ENCODE peak calls at places on chromosomes 7 and 10, in seven cellular contexts. E, I, L, S, Z, H and X are unnamed samples.
A peak's percentile ranks its signal among the peaks of the same experiment; 100 is the strongest.

GRCh38 chr7:64307254-64308018 is 6.3 kb upstream of the ZNF736 start:
- DNase-seq in E (peak; percentile 96), I (peak; percentile 96), L (peak; percentile 99), S (no peak), Z (peak; percentile 90), H (peak; percentile 97), X (peak; percentile 79)

GRCh38 chr10:58625070-58625469 is 112.4 kb downstream of the BICC1 start:
- DNase-seq in E (no peak), I (no peak), L (no peak), S (peak; percentile 6), Z (no peak), H (no peak), X (no peak)

GRCh38 chr7:118573065-118573464 is 348.6 kb downstream of the ANKRD7 start:
- DNase-seq in E (no peak), I (no peak), L (no peak), S (no peak), Z (no peak), H (no peak), X (no peak)

GRCh38 chr7:5643280-5643679 is 138.2 kb downstream of the RNF216 start:
- DNase-seq in E (peak; percentile 47), I (no peak), L (peak; percentile 88), S (no peak), Z (peak; percentile 70), H (no peak), X (no peak)

GRCh38 chr7:27204851-27205322 is 5.0 kb upstream of the HOXA13 start:
- DNase-seq in E (no peak), I (no peak), L (peak; percentile 77), S (no peak), Z (peak; percentile 46), H (no peak), X (no peak)

GRCh38 chr7:157339777-157340677 is 3.2 kb downstream of the DNAJB6 start:
- DNase-seq in E (peak; percentile 70), I (peak; percentile 77), L (no peak), S (peak; percentile 60), Z (peak; percentile 78), H (no peak), X (peak; percentile 71)

GRCh38 chr10:10699427-10699826 is 318.2 kb upstream of the CELF2 start:
- DNase-seq in E (no peak), I (no peak), L (no peak), S (no peak), Z (no peak), H (no peak), X (no peak)

GRCh38 chr7:6271694-6272371 is 591 bp downstream of the CYTH3 start:
- DNase-seq in E (peak; percentile 28), I (peak; percentile 72), L (peak; percentile 88), S (no peak), Z (no peak), H (no peak), X (peak; percentile 36)

GRCh38 chr10:97596101-97597055 is 6.9 kb downstream of the C10orf62 start:
- DNase-seq in E (no peak), I (peak; percentile 89), L (no peak), S (peak; percentile 64), Z (no peak), H (no peak), X (no peak)

GRCh38 chr7:151631149-151631967 is 111.7 kb upstream of the RHEB start:
- DNase-seq in E (no peak), I (peak; percentile 73), L (no peak), S (no peak), Z (peak; percentile 72), H (no peak), X (peak; percentile 38)

GRCh38 chr10:23343591-23344225 is 889 bp downstream of the C10orf67 start:
- DNase-seq in E (peak; percentile 43), I (peak; percentile 75), L (peak; percentile 82), S (no peak), Z (peak; percentile 90), H (peak; percentile 88), X (no peak)

GRCh38 chr7:20541615-20542349 is 73.7 kb upstream of the ABCB5 start:
- DNase-seq in E (no peak), I (no peak), L (no peak), S (no peak), Z (no peak), H (no peak), X (no peak)

GRCh38 chr7:101170617-101171441 is 5.5 kb upstream of the VGF start:
- DNase-seq in E (no peak), I (no peak), L (no peak), S (no peak), Z (no peak), H (no peak), X (peak; percentile 52)

GRCh38 chr10:75013007-75013406 is 98.4 kb upstream of the SAMD8 start:
- DNase-seq in E (no peak), I (no peak), L (no peak), S (no peak), Z (no peak), H (no peak), X (no peak)

GRCh38 chr10:75012471-75012870 is 99.0 kb upstream of the SAMD8 start:
- DNase-seq in E (no peak), I (no peak), L (no peak), S (no peak), Z (no peak), H (no peak), X (no peak)

GRCh38 chr10:75009426-75009825 is 102.0 kb upstream of the SAMD8 start:
- DNase-seq in E (no peak), I (no peak), L (no peak), S (no peak), Z (no peak), H (no peak), X (no peak)

GRCh38 chr10:75008952-75009351 is 102.5 kb upstream of the SAMD8 start:
- DNase-seq in E (no peak), I (no peak), L (no peak), S (no peak), Z (no peak), H (no peak), X (no peak)

DNA sequence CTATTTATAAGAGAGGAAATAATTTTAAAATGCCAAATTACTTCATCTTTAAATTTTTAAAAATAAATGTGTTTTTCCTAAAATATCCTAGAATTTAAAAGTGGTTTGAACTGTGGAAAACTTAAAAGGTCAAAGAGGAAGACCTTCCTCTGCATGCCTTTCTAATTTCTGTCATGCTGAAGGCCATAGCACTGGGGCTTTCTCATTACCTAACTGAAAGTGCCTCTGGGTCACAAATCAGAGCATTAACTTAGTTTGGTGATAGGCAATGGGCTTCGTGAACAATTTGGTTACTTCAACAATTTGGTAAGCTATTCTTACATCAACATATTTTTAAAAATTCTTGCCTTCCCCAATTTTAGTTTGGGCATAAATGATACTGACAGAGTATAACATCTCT is 100.2 kb upstream of the SAMD8 start:
- DNase-seq in E (no peak), I (no peak), L (no peak), S (no peak), Z (no peak), H (no peak), X (no peak)
- TF ChIP-seq POLR2AphosphoS5 in E (no peak), I (no peak), L (no peak), S (no peak), Z (no peak), H (no peak), X (no peak)

DNA sequence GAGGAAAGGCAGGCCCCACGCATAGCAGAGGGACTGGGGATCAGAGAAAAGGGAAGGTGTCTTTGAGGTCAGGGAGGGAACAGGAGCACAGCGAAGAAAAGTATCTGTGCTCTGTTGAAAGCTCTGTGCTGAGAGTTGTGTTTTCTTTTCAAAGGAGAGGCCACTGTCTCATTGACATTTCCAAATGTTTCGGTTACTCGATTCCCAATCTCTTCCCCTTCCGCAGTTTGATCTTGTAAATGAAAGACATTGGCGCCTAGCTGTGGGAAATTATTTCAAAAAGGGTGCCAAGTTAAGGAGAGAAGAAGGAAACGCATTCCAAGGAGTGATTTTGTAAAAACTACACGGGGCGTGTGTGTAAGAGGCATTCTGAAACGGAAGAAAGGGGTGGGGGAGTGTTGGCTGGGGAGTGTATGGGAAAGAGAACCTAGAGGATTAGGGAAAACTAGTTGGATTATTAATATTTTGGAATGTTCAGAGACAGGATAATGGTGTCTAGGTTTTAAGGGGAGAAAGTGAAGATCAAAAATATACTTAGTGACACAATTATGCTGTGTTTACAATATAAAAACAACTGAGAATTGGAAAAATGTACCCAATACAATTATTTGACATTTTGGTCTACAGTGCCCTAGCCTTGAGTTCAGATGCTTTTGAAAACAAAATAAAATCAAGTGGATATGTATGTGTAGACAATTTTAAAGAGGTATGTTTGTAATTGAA is 727 bp downstream of the KLHDC10 start:
- DNase-seq in E (no peak), I (no peak), L (no peak), S (no peak), Z (peak; percentile 27), H (no peak), X (peak; percentile 59)
- H3K27ac ChIP-seq in E (peak overlapping the region; percentile 94), I (peak overlapping the region; percentile 89), L (peak overlapping the region; percentile 91), S (peak overlapping the region; percentile 57), Z (peak overlapping the region; percentile 76), H (peak overlapping the region; percentile 91), X (peak overlapping the region; percentile 80)

GRCh38 chr10:48694371-48695030 is 9.8 kb downstream of the WDFY4 start:
- DNase-seq in E (no peak), I (no peak), L (no peak), S (no peak), Z (no peak), H (peak; percentile 81), X (no peak)

GRCh38 chr10:48697821-48698764 is 13.4 kb downstream of the WDFY4 start:
- DNase-seq in E (no peak), I (no peak), L (no peak), S (no peak), Z (no peak), H (peak; percentile 68), X (no peak)

GRCh38 chr10:48696535-48696873 is 11.8 kb downstream of the WDFY4 start:
- DNase-seq in E (no peak), I (no peak), L (no peak), S (no peak), Z (no peak), H (peak; percentile 70), X (no peak)

GRCh38 chr10:48697091-48697490 is 12.4 kb downstream of the WDFY4 start:
- DNase-seq in E (no peak), I (no peak), L (no peak), S (no peak), Z (no peak), H (peak; percentile 88), X (no peak)

DNA sequence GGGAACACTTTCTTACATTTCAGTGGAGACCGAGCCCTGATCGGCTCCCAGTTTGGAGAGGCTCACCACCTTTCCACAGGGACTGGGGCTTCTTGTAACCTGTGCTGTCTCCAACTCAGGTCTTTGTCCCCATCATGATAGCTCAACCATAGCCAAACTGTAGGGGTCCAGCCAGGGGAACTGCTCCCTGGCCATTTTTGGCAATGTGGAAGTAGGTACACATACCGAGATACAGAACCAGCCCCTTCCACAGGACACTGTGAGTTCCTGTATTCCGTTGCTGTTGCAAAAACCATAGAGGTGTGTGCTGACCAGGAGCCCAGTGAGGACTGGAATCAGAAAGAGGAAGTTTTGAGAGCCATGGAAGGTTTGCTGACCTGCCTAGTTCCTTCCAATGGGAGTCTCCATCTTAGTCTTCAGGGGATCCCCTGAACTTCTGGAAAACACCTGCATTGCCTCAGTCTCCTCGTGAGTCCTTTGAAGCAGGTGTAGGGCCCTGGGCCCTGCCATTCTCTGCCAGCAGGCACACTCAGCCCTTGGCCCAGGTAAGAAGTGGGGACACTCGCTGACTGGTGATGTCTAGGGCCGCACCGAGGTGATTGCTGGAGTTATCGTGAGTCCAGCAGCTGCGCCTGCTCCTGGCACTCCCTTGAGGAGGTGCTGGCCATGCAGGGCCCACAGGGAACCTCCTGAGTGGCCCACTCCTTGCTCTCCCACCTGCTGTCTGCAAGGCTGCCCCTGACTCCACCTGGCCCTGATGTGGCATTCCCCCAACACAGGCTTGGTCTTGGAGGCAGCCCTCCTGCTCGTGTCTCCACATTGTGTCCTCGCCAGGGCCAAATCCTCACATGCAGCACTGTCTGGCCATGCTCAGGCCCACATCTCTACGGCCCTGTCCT is 11.2 kb downstream of the WDFY4 start:
- DNase-seq in E (no peak), I (no peak), L (no peak), S (no peak), Z (no peak), H (peak; percentile 86), X (no peak)
- TF ChIP-seq POLR2AphosphoS5 in E (no peak), I (no peak), L (no peak), S (no peak), Z (no peak), H (no peak), X (no peak)

GRCh38 chr7:95104739-95105138 is 197.3 kb downstream of the PPP1R9A start:
- DNase-seq in E (no peak), I (no peak), L (no peak), S (peak; percentile 34), Z (no peak), H (no peak), X (no peak)
- H3K27ac ChIP-seq in E (peak overlapping the region; percentile 64), I (peak overlapping the region; percentile 75), L (no peak overlapping the region), S (no peak overlapping the region), Z (no peak overlapping the region), H (peak overlapping the region; percentile 55), X (no peak overlapping the region)